ENCODE peak calls at places on chromosomes 16 and 17, in seven cellular contexts. I, W, K, H, Y, P and N are unnamed samples.

GRCh38 chr16:2692251-2692947 is 10.1 kb downstream of the KCTD5 start:
- DNase-seq in K (no peak), H (no peak), P (no peak), I (no peak), W (no peak), Y (no peak), N (no peak)

GRCh38 chr17:57612202-57613071 is 132.7 kb downstream of the CCDC182 start:
- DNase-seq in K (no peak), H (no peak), I (no peak), W (no peak), P (no peak), Y (no peak), N (peak; percentile 16)

GRCh38 chr17:66964083-66964771 is at the start of gene CACNG4:
- DNase-seq in K (no peak), P (no peak), H (no peak), Y (no peak), W (no peak), I (no peak), N (no peak)

GRCh38 chr17:40535924-40536717 is 29.2 kb downstream of the CCR7 start:
- DNase-seq in Y (peak; percentile 44), W (no peak), P (no peak), K (no peak), I (peak; percentile 77), H (no peak), N (no peak)

GRCh38 chr17:60163108-60163784 is 13.5 kb downstream of the CA4 start:
- DNase-seq in W (no peak), Y (no peak), P (no peak), H (no peak), K (no peak), I (no peak), N (peak; percentile 23)

GRCh38 chr16:87465306-87465705 is 27.5 kb downstream of the ZCCHC14 start:
- DNase-seq in H (peak; percentile 94), I (peak; percentile 93), P (no peak), W (peak; percentile 53), Y (no peak), K (peak; percentile 82), N (no peak)

GRCh38 chr16:52099382-52099781 is 447.6 kb downstream of the TOX3 start:
- DNase-seq in H (no peak), Y (no peak), I (no peak), K (no peak), W (no peak), P (no peak), N (no peak)

GRCh38 chr16:19751478-19751877 is 33.4 kb downstream of the IQCK start:
- DNase-seq in W (no peak), I (no peak), Y (no peak), P (no peak), H (no peak), K (no peak), N (no peak)

GRCh38 chr17:39143552-39144093 is 7.8 kb downstream of the PLXDC1 start:
- DNase-seq in H (peak; percentile 24), Y (no peak), P (no peak), I (peak; percentile 47), K (no peak), W (no peak), N (no peak)

GRCh38 chr17:35119370-35120185 is at the start of gene RAD51D:
- DNase-seq in H (peak; percentile 46), I (peak; percentile 59), W (no peak), Y (peak; percentile 87), P (peak; percentile 73), K (peak; percentile 27), N (peak; percentile 88)

GRCh38 chr17:27217631-27218030 is 76.3 kb upstream of the WSB1 start:
- DNase-seq in I (no peak), P (no peak), K (no peak), W (no peak), Y (no peak), H (no peak), N (peak; percentile 85)

GRCh38 chr17:55620945-55621344 is 101.7 kb downstream of the TMEM100 start:
- DNase-seq in W (no peak), H (no peak), P (no peak), K (no peak), I (no peak), Y (no peak), N (no peak)

GRCh38 chr17:45942284-45942683 is 47.9 kb downstream of the MAPT start:
- DNase-seq in Y (no peak), P (no peak), K (no peak), I (no peak), W (peak; percentile 57), H (peak; percentile 38), N (no peak)

GRCh38 chr16:48383877-48384304 is 1.3 kb downstream of the SIAH1 start:
- DNase-seq in I (no peak), Y (no peak), H (no peak), W (no peak), P (no peak), K (peak; percentile 39), N (peak; percentile 40)

GRCh38 chr16:85587763-85588474 is 25.2 kb upstream of the GSE1 start:
- DNase-seq in K (no peak), Y (no peak), P (no peak), I (no peak), H (no peak), W (no peak), N (no peak)

GRCh38 chr16:73228649-73229048 is 180.7 kb upstream of the ZFHX3 start:
- DNase-seq in Y (no peak), W (no peak), I (peak; percentile 96), P (no peak), H (peak; percentile 57), K (no peak), N (no peak)

GRCh38 chr17:59804910-59805381 is 87.8 kb downstream of the TUBD1 start:
- DNase-seq in I (peak; percentile 65), K (no peak), P (no peak), Y (no peak), W (no peak), H (peak; percentile 66), N (no peak)

GRCh38 chr17:50918933-50919296 is 52.8 kb upstream of the TOB1 start:
- DNase-seq in I (no peak), W (no peak), H (peak; percentile 21), Y (peak; percentile 72), K (peak; percentile 40), P (peak; percentile 33), N (no peak)

GRCh38 chr16:12901597-12902436 is at the start of gene SHISA9:
- DNase-seq in W (no peak), H (no peak), Y (no peak), I (no peak), K (no peak), P (no peak), N (peak; percentile 6)
- H3K4me3 ChIP-seq in W (peak within 1 kb of the TSS; percentile 56), H (peak within 1 kb of the TSS; percentile 38), Y (peak within 1 kb of the TSS; percentile 19), I (no peak within 1 kb of the TSS), K (no peak within 1 kb of the TSS), P (no peak within 1 kb of the TSS), N (no peak within 1 kb of the TSS)

GRCh38 chr16:80923356-80923755 is 83.3 kb downstream of the CMC2 start:
- DNase-seq in K (no peak), I (no peak), H (no peak), Y (no peak), W (no peak), P (no peak), N (no peak)

DNA sequence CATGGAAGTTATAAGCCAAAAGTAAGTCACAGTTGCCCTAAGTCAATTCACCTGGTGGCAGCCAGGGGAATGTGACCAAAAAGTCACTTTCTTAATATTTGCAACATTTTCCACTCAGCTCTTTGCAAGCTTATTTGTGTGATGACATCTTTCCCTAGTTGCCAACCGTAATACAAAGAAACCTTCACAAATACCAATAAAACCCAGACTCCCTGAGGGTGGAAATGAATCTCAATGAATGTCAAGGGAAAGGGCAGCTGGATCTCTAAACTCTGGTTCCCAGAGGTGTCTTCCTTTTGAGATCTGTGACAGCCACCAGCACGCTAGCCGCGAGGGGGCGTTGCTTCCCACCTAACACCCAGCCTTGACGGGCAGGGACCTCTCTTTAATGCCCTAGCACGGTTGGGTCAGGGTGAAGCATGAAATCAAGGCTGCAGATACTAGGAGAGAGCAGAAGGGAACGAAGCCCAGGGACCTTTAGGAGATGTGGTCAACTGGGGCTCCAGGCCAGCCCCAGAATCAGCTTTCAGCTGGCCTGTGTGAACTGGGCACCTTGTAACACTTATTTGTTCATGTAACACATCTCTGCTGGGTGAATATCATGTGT is 82.2 kb downstream of the CMC2 start:
- DNase-seq in I (peak; percentile 56), Y (peak; percentile 70), H (peak; percentile 61), K (peak; percentile 60), W (no peak), P (peak; percentile 28), N (peak; percentile 22)
- TF ChIP-seq CTCF in I (peak; percentile 64), Y (peak; percentile 40), H (peak; percentile 65), K (peak; percentile 82), W (no peak), P (peak; percentile 23), N (peak; percentile 6)

GRCh38 chr17:73029941-73030340 is 62.5 kb downstream of the SLC39A11 start:
- DNase-seq in P (no peak), H (no peak), I (no peak), Y (no peak), K (no peak), W (no peak), N (no peak)

GRCh38 chr17:73029021-73029420 is 63.5 kb downstream of the SLC39A11 start:
- DNase-seq in I (no peak), W (no peak), Y (no peak), P (no peak), K (no peak), H (no peak), N (no peak)

GRCh38 chr17:73027130-73027741 is 65.3 kb downstream of the SLC39A11 start:
- DNase-seq in P (no peak), H (peak; percentile 73), K (no peak), Y (no peak), I (peak; percentile 30), W (no peak), N (no peak)

GRCh38 chr17:73030501-73030911 is 62.0 kb downstream of the SLC39A11 start:
- DNase-seq in W (no peak), H (peak; percentile 60), Y (no peak), K (no peak), I (peak; percentile 31), P (no peak), N (no peak)

DNA sequence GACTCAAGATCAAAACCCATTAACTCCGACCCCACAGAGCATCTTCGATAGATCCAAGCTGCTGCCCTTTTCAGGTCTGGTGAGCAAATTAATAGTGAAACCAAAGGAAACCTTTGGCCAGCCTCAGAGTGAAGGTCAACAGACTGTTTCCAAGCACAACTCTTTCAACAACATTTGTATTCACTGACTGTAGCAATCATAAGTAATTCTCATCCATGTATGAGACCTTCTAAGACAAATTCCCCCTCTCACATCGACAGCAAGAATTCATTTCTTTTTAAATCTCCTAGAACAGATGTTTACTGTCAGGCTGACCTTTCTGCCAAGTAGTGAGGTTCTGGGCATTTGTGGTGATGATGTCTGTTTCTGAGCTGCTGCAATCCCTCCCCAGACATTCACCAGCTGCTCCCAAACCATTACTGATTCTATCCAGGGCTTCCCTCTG is 64.2 kb downstream of the SLC39A11 start:
- DNase-seq in Y (no peak), H (peak; percentile 65), K (no peak), I (peak; percentile 75), W (no peak), P (no peak), N (no peak)
- H3K4me3 ChIP-seq in Y (no peak overlapping the region), H (no peak overlapping the region), K (no peak overlapping the region), I (no peak overlapping the region), W (no peak overlapping the region), P (no peak overlapping the region), N (no peak overlapping the region)

DNA sequence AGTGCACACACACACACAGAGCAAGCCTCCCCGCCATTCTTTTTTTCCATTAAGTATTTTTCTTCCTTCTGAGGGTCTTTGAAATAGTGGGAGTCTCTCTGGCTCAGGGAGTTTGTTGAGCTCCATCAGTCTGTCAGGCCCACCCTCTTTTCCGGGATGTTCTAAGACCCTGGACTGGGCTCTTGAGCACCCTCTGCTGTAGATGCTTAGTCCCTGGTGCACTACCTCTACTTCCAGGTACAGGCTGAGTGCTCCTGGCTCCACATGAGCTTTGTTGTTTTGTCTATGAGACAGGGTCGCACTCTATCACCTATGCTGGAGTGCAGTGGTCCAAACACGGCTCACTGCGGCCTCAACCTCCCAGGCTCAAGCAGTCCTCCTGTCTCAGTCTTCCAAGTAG is 20.7 kb downstream of the LIMD2 start:
- DNase-seq in W (no peak), I (no peak), H (no peak), Y (peak; percentile 22), P (no peak), K (no peak), N (no peak)
- TF ChIP-seq CTCF in W (no peak), I (no peak), H (no peak), Y (no peak), P (no peak), K (peak; percentile 8), N (no peak)